ENCODE peak calls at places on chromosomes 16 and 17, in six cellular contexts. One of them, this sample, is unnamed. For H3K27me3, the result is how much of the 10 kb centered on the place peaks cover.

GRCh38 chr16:4991754-4992153 is 33.6 kb downstream of the SEC14L5 start:
- DNase-seq in CD4-positive, alpha-beta T cell: no peak
- DNase-seq in esophagus squamous epithelium: no peak
- DNase-seq in astrocyte: no peak
- DNase-seq in lung: no peak
- DNase-seq in left ventricle myocardium inferior: no peak
- DNase-seq in this sample: no peak

GRCh38 chr17:65220732-65221131 is 83.6 kb downstream of the RGS9 start:
- DNase-seq in CD4-positive, alpha-beta T cell: no peak
- DNase-seq in esophagus squamous epithelium: no peak
- DNase-seq in astrocyte: peak
- DNase-seq in lung: no peak
- DNase-seq in left ventricle myocardium inferior: no peak
- DNase-seq in this sample: no peak

GRCh38 chr16:87809150-87809902 is 43.5 kb upstream of the KLHDC4 start:
- DNase-seq in CD4-positive, alpha-beta T cell: no peak
- DNase-seq in esophagus squamous epithelium: no peak
- DNase-seq in astrocyte: no peak
- DNase-seq in lung: no peak
- DNase-seq in left ventricle myocardium inferior: no peak
- DNase-seq in this sample: no peak

GRCh38 chr17:2435852-2436251 is 35.0 kb upstream of the MNT start:
- DNase-seq in CD4-positive, alpha-beta T cell: no peak
- DNase-seq in esophagus squamous epithelium: no peak
- DNase-seq in astrocyte: no peak
- DNase-seq in lung: no peak
- DNase-seq in left ventricle myocardium inferior: no peak
- DNase-seq in this sample: no peak

GRCh38 chr16:3987231-3987630 is 106.7 kb upstream of the CREBBP start:
- DNase-seq in CD4-positive, alpha-beta T cell: no peak
- DNase-seq in esophagus squamous epithelium: no peak
- DNase-seq in astrocyte: no peak
- DNase-seq in lung: no peak
- DNase-seq in left ventricle myocardium inferior: no peak
- DNase-seq in this sample: no peak

GRCh38 chr17:7404737-7405412 is 978 bp upstream of the TMEM256 start:
- DNase-seq in CD4-positive, alpha-beta T cell: no peak
- DNase-seq in esophagus squamous epithelium: no peak
- DNase-seq in astrocyte: no peak
- DNase-seq in lung: peak
- DNase-seq in left ventricle myocardium inferior: peak
- DNase-seq in this sample: peak

GRCh38 chr17:73901661-73902415 is 257.6 kb upstream of the SDK2 start:
- DNase-seq in CD4-positive, alpha-beta T cell: no peak
- DNase-seq in esophagus squamous epithelium: no peak
- DNase-seq in astrocyte: no peak
- DNase-seq in lung: peak
- DNase-seq in left ventricle myocardium inferior: peak
- DNase-seq in this sample: peak

GRCh38 chr17:13181683-13182082 is 163.9 kb upstream of the ELAC2 start:
- DNase-seq in CD4-positive, alpha-beta T cell: no peak
- DNase-seq in esophagus squamous epithelium: no peak
- DNase-seq in astrocyte: no peak
- DNase-seq in lung: no peak
- DNase-seq in left ventricle myocardium inferior: no peak
- DNase-seq in this sample: no peak

GRCh38 chr17:47896672-47897490 is 845 bp downstream of the SP2 start:
- DNase-seq in CD4-positive, alpha-beta T cell: no peak
- DNase-seq in esophagus squamous epithelium: no peak
- DNase-seq in astrocyte: no peak
- DNase-seq in lung: no peak
- DNase-seq in left ventricle myocardium inferior: no peak
- DNase-seq in this sample: no peak

GRCh38 chr17:38877130-38877851 is 7.4 kb downstream of the LASP1 start:
- DNase-seq in CD4-positive, alpha-beta T cell: peak
- DNase-seq in esophagus squamous epithelium: no peak
- DNase-seq in astrocyte: no peak
- DNase-seq in lung: no peak
- DNase-seq in left ventricle myocardium inferior: no peak
- DNase-seq in this sample: peak

GRCh38 chr17:55735784-55736405 is 13.2 kb upstream of the TMEM100 start:
- DNase-seq in CD4-positive, alpha-beta T cell: peak
- DNase-seq in esophagus squamous epithelium: no peak
- DNase-seq in astrocyte: peak
- DNase-seq in lung: no peak
- DNase-seq in left ventricle myocardium inferior: no peak
- DNase-seq in this sample: peak

GRCh38 chr17:70599198-70599597 is 429.9 kb downstream of the KCNJ2 start:
- DNase-seq in CD4-positive, alpha-beta T cell: no peak
- DNase-seq in esophagus squamous epithelium: no peak
- DNase-seq in astrocyte: no peak
- DNase-seq in lung: no peak
- DNase-seq in left ventricle myocardium inferior: no peak
- DNase-seq in this sample: no peak

GRCh38 chr17:74736423-74737298 is at the start of gene RAB37:
- DNase-seq in CD4-positive, alpha-beta T cell: no peak
- DNase-seq in esophagus squamous epithelium: no peak
- DNase-seq in astrocyte: no peak
- DNase-seq in lung: no peak
- DNase-seq in left ventricle myocardium inferior: peak
- DNase-seq in this sample: peak

GRCh38 chr17:40224707-40225092 is 5.6 kb downstream of the WIPF2 start:
- DNase-seq in CD4-positive, alpha-beta T cell: no peak
- DNase-seq in esophagus squamous epithelium: no peak
- DNase-seq in astrocyte: peak
- DNase-seq in lung: peak
- DNase-seq in left ventricle myocardium inferior: no peak
- DNase-seq in this sample: no peak

GRCh38 chr17:83203073-83203471 is 123.7 kb downstream of the METRNL start:
- DNase-seq in CD4-positive, alpha-beta T cell: no peak
- DNase-seq in esophagus squamous epithelium: no peak
- DNase-seq in astrocyte: peak
- DNase-seq in lung: peak
- DNase-seq in left ventricle myocardium inferior: peak
- DNase-seq in this sample: no peak

GRCh38 chr17:58281511-58282011 is 826 bp upstream of the MPO start:
- DNase-seq in CD4-positive, alpha-beta T cell: no peak
- DNase-seq in esophagus squamous epithelium: no peak
- DNase-seq in astrocyte: no peak
- DNase-seq in lung: no peak
- DNase-seq in left ventricle myocardium inferior: no peak
- DNase-seq in this sample: no peak

GRCh38 chr16:67399218-67399733 is 6.0 kb upstream of the TPPP3 start:
- DNase-seq in CD4-positive, alpha-beta T cell: no peak
- DNase-seq in esophagus squamous epithelium: no peak
- DNase-seq in astrocyte: no peak
- DNase-seq in lung: no peak
- DNase-seq in left ventricle myocardium inferior: no peak
- DNase-seq in this sample: peak

GRCh38 chr17:8091033-8091687 is 3.6 kb upstream of the ALOX12B start:
- DNase-seq in CD4-positive, alpha-beta T cell: no peak
- DNase-seq in esophagus squamous epithelium: no peak
- DNase-seq in astrocyte: no peak
- DNase-seq in lung: no peak
- DNase-seq in left ventricle myocardium inferior: no peak
- DNase-seq in this sample: no peak

GRCh38 chr17:70523407-70523806 is 354.1 kb downstream of the KCNJ2 start:
- DNase-seq in CD4-positive, alpha-beta T cell: no peak
- DNase-seq in esophagus squamous epithelium: no peak
- DNase-seq in astrocyte: no peak
- DNase-seq in lung: no peak
- DNase-seq in left ventricle myocardium inferior: no peak
- DNase-seq in this sample: no peak

GRCh38 chr16:8554881-8555280 is 35.4 kb downstream of the TMEM114 start:
- DNase-seq in CD4-positive, alpha-beta T cell: no peak
- DNase-seq in esophagus squamous epithelium: no peak
- DNase-seq in astrocyte: no peak
- DNase-seq in lung: no peak
- DNase-seq in left ventricle myocardium inferior: no peak
- DNase-seq in this sample: no peak

GRCh38 chr16:15650698-15651161 is 685 bp downstream of the NDE1 start:
- DNase-seq in CD4-positive, alpha-beta T cell: no peak
- DNase-seq in esophagus squamous epithelium: no peak
- DNase-seq in astrocyte: no peak
- DNase-seq in lung: no peak
- DNase-seq in left ventricle myocardium inferior: no peak
- DNase-seq in this sample: peak

GRCh38 chr16:54805648-54806047 is 125.0 kb upstream of the IRX5 start:
- DNase-seq in CD4-positive, alpha-beta T cell: no peak
- DNase-seq in esophagus squamous epithelium: no peak
- DNase-seq in astrocyte: no peak
- DNase-seq in lung: no peak
- DNase-seq in left ventricle myocardium inferior: no peak
- DNase-seq in this sample: no peak

GRCh38 chr16:84630009-84630408 is 12.1 kb upstream of the COTL1 start:
- DNase-seq in CD4-positive, alpha-beta T cell: no peak
- DNase-seq in esophagus squamous epithelium: no peak
- DNase-seq in astrocyte: no peak
- DNase-seq in lung: no peak
- DNase-seq in left ventricle myocardium inferior: no peak
- DNase-seq in this sample: no peak

GRCh38 chr17:79840989-79841286 is 1.7 kb upstream of the CBX4 start:
- DNase-seq in CD4-positive, alpha-beta T cell: no peak
- DNase-seq in esophagus squamous epithelium: no peak
- DNase-seq in astrocyte: peak
- DNase-seq in lung: no peak
- DNase-seq in left ventricle myocardium inferior: no peak
- DNase-seq in this sample: no peak

GRCh38 chr17:79839363-79840203 is at the start of gene CBX4:
- DNase-seq in CD4-positive, alpha-beta T cell: peak
- DNase-seq in esophagus squamous epithelium: peak
- DNase-seq in astrocyte: peak
- DNase-seq in lung: peak
- DNase-seq in left ventricle myocardium inferior: peak
- DNase-seq in this sample: peak

GRCh38 chr17:79841369-79842135 is 2.3 kb upstream of the CBX4 start:
- DNase-seq in CD4-positive, alpha-beta T cell: no peak
- DNase-seq in esophagus squamous epithelium: no peak
- DNase-seq in astrocyte: no peak
- DNase-seq in lung: no peak
- DNase-seq in left ventricle myocardium inferior: no peak
- DNase-seq in this sample: peak

GRCh38 chr17:79838541-79839274 is 532 bp downstream of the CBX4 start:
- DNase-seq in CD4-positive, alpha-beta T cell: no peak
- DNase-seq in esophagus squamous epithelium: no peak
- DNase-seq in astrocyte: peak
- DNase-seq in lung: no peak
- DNase-seq in left ventricle myocardium inferior: peak
- DNase-seq in this sample: peak

GRCh38 chr17:79840204-79840988 is 1.2 kb upstream of the CBX4 start:
- DNase-seq in CD4-positive, alpha-beta T cell: no peak
- DNase-seq in esophagus squamous epithelium: no peak
- DNase-seq in astrocyte: peak
- DNase-seq in lung: peak
- DNase-seq in left ventricle myocardium inferior: peak
- DNase-seq in this sample: peak
- H3K27me3 ChIP-seq in CD4-positive, alpha-beta T cell: under half
- H3K27me3 ChIP-seq in esophagus squamous epithelium: under half
- H3K27me3 ChIP-seq in astrocyte: under half
- H3K27me3 ChIP-seq in lung: under half
- H3K27me3 ChIP-seq in left ventricle myocardium inferior: under half
- H3K27me3 ChIP-seq in this sample: half or more

GRCh38 chr17:36600936-36601302 is 464 bp upstream of the MRM1 start:
- DNase-seq in CD4-positive, alpha-beta T cell: no peak
- DNase-seq in esophagus squamous epithelium: no peak
- DNase-seq in astrocyte: no peak
- DNase-seq in lung: no peak
- DNase-seq in left ventricle myocardium inferior: no peak
- DNase-seq in this sample: no peak
- TF ChIP-seq CTCF in CD4-positive, alpha-beta T cell: peak
- TF ChIP-seq CTCF in esophagus squamous epithelium: no peak
- TF ChIP-seq CTCF in astrocyte: no peak
- TF ChIP-seq CTCF in lung: no peak
- TF ChIP-seq CTCF in left ventricle myocardium inferior: no peak
- TF ChIP-seq CTCF in this sample: no peak

GRCh38 chr17:45967378-45967777 is 31.7 kb upstream of the STH start:
- DNase-seq in CD4-positive, alpha-beta T cell: no peak
- DNase-seq in esophagus squamous epithelium: no peak
- DNase-seq in astrocyte: no peak
- DNase-seq in lung: no peak
- DNase-seq in left ventricle myocardium inferior: no peak
- DNase-seq in this sample: no peak

GRCh38 chr17:45970659-45971058 is 28.4 kb upstream of the STH start:
- DNase-seq in CD4-positive, alpha-beta T cell: no peak
- DNase-seq in esophagus squamous epithelium: no peak
- DNase-seq in astrocyte: no peak
- DNase-seq in lung: no peak
- DNase-seq in left ventricle myocardium inferior: no peak
- DNase-seq in this sample: no peak

GRCh38 chr17:45968732-45969131 is 30.3 kb upstream of the STH start:
- DNase-seq in CD4-positive, alpha-beta T cell: no peak
- DNase-seq in esophagus squamous epithelium: no peak
- DNase-seq in astrocyte: no peak
- DNase-seq in lung: no peak
- DNase-seq in left ventricle myocardium inferior: no peak
- DNase-seq in this sample: no peak

GRCh38 chr17:45971698-45972141 is 27.3 kb upstream of the STH start:
- DNase-seq in CD4-positive, alpha-beta T cell: no peak
- DNase-seq in esophagus squamous epithelium: no peak
- DNase-seq in astrocyte: no peak
- DNase-seq in lung: no peak
- DNase-seq in left ventricle myocardium inferior: no peak
- DNase-seq in this sample: peak

GRCh38 chr17:45969726-45970125 is 29.3 kb upstream of the STH start:
- DNase-seq in CD4-positive, alpha-beta T cell: no peak
- DNase-seq in esophagus squamous epithelium: no peak
- DNase-seq in astrocyte: no peak
- DNase-seq in lung: no peak
- DNase-seq in left ventricle myocardium inferior: no peak
- DNase-seq in this sample: no peak
- H3K27me3 ChIP-seq in CD4-positive, alpha-beta T cell: under half
- H3K27me3 ChIP-seq in esophagus squamous epithelium: under half
- H3K27me3 ChIP-seq in astrocyte: under half
- H3K27me3 ChIP-seq in lung: under half
- H3K27me3 ChIP-seq in left ventricle myocardium inferior: under half
- H3K27me3 ChIP-seq in this sample: under half

DNA sequence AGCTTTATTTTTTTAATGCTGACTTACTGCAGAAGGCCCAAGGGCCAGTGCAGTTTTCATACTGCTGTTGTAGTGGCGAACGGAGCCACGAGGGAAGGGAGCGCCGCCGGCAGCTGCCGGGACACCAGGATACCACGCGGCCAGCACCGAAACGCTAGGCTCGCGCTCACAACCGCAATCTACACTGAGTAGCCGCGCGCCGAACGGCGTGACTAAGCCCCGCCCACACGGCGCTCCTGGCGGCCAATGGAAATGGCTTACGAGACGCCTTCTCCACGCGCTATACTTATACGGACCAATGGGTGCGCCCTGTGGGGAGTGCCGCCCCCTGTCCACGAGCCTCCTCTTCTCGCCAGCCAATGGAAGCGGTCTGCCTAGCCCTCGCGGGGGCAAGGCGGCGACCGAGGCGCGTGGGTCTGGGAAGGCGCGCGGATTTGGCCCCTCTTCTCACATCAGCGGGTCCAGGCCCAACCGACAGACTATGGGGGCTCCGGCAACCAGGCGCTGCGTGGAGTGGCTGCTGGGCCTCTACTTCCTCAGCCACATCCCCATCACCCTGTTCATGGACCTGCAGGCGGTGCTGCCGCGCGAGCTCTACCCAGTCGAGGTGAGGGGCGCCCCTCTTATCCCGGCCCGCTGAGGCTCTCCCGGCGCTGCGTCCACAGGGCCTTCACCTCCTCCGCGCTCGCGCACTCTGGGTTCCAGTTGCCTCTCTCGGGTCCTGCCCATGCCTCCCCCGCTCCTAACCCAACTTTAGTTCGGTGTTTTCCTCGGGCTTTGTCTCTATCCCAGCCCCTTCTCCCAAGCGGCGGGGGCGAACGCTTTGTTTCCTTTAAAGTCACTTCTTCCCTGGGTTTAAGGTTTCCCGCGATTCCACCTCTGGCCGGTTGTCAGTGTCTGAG is at the start of gene TMEM97:
- DNase-seq in CD4-positive, alpha-beta T cell: peak
- DNase-seq in esophagus squamous epithelium: peak
- DNase-seq in astrocyte: peak
- DNase-seq in lung: peak
- DNase-seq in left ventricle myocardium inferior: peak
- DNase-seq in this sample: peak
- TF ChIP-seq CTCF in CD4-positive, alpha-beta T cell: no peak
- TF ChIP-seq CTCF in esophagus squamous epithelium: no peak
- TF ChIP-seq CTCF in astrocyte: no peak
- TF ChIP-seq CTCF in lung: no peak
- TF ChIP-seq CTCF in left ventricle myocardium inferior: peak
- TF ChIP-seq CTCF in this sample: no peak